ENCODE peak calls at places on chromosomes 3 and 15, in seven cellular contexts. L is testis, Q is cardiac fibroblast, U is psoas muscle, S is fibroblast of lung, H is astrocyte, W is ovary. N is an unnamed sample.

GRCh38 chr15:33086500-33087141 is 107.9 kb downstream of the FMN1 start:
- DNase-seq in L (no peak), Q (peak), U (no peak), S (peak), H (peak), W (no peak), N (no peak)

GRCh38 chr3:4245671-4246070 is 57.5 kb upstream of the SETMAR start:
- DNase-seq in L (no peak), Q (no peak), U (no peak), S (no peak), H (no peak), W (no peak), N (peak)

GRCh38 chr3:141370065-141370533 is 1.8 kb downstream of the ZBTB38 start:
- DNase-seq in L (peak), Q (peak), U (no peak), S (peak), H (peak), W (peak), N (peak)

GRCh38 chr3:71521940-71522876 is 61.3 kb downstream of the FOXP1 start:
- DNase-seq in L (no peak), Q (no peak), U (no peak), S (no peak), H (no peak), W (no peak), N (no peak)

GRCh38 chr15:24676431-24676830 is 856 bp downstream of the NPAP1 start:
- DNase-seq in L (peak), Q (no peak), U (no peak), S (no peak), H (no peak), W (no peak), N (peak)

GRCh38 chr15:89439764-89440163 is 56.6 kb downstream of the RHCG start:
- DNase-seq in L (no peak), Q (no peak), U (no peak), S (no peak), H (no peak), W (no peak), N (no peak)

GRCh38 chr15:98651581-98652220 is 3.4 kb downstream of the IGF1R start:
- DNase-seq in L (peak), Q (peak), U (no peak), S (peak), H (peak), W (no peak), N (peak)

GRCh38 chr3:9878700-9879099 is 1.4 kb downstream of the CIDEC start:
- DNase-seq in L (no peak), Q (peak), U (no peak), S (no peak), H (no peak), W (no peak), N (no peak)

GRCh38 chr3:98573231-98573728 is 20.1 kb downstream of the CPOX start:
- DNase-seq in L (no peak), Q (peak), U (no peak), S (no peak), H (no peak), W (no peak), N (no peak)

GRCh38 chr3:63278171-63278999 is at the start of gene SYNPR:
- DNase-seq in L (no peak), Q (no peak), U (no peak), S (no peak), H (no peak), W (no peak), N (peak)

DNA sequence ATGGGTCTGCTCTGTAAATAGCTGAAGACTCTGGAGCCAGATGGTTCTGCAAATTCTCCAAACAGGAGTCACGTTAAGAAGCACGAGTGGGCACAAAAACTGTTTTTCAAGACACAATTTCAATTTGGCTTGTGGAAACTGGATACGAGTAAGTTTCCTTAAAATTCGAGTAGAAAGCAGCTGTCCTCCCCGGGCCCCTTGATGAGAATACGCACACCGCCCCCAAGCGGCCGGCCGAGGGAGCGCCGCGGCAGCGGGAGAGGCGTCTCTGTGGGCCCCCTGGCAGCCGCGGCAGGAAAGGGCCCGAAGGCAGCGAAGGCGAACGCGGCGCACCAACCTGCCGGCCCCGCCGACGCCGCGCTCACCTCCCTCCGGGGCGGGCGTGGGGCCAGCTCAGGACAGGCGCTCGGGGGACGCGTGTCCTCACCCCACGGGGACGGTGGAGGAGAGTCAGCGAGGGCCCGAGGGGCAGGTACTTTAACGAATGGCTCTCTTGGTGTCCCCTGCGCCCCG is 706 bp upstream of the THBS1 start:
- DNase-seq in L (peak), Q (peak), U (peak), S (peak), H (peak), W (peak), N (peak)
- H3K4me3 ChIP-seq in L (peak), Q (peak), U (peak), S (peak), H (peak), W (peak), N (peak)

DNA sequence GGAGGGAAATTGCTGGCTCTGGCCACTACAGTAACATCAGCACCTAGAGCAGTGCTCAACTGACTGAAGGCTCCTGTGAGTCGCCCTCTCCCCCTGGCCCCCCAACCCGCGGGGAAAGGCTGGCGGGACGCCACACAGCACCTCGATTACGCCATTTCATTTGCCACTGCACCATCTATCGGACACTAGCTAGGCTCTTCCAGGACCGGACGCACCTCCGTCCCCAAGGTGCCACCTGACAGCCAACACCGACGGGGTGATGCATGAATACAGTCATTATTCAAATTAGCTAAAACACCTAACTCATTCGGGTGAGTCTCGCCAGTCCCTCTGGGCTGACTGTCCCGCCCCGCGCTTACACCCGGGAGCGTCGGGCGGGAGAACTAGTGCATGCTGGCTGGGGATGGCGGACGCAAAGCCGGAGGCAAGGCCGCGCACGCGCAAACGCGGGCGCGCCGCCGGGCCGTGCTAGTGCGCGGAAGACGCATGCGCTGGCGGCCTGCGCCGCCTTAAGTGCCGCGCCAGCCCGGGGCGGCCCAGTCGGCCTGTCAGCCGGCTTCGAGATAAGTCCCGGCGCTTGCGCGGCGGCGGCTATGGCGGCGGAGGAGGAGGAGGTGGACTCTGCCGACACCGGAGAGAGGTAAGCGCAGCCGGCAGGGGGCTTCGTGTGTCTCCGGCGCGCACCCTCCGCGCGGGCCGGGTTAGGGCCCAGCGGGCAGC is at the start of gene ABHD5:
- DNase-seq in L (peak), Q (peak), U (peak), S (peak), H (peak), W (peak), N (peak)
- TF ChIP-seq CTCF in L (peak), Q (peak), U (peak), S (no peak), H (no peak), W (no peak), N (peak)

GRCh38 chr3:151329368-151329767 is at the start of gene P2RY13:
- DNase-seq in L (no peak), Q (no peak), U (no peak), S (no peak), H (no peak), W (no peak), N (no peak)
- H3K4me3 ChIP-seq in L (no peak), Q (no peak), U (peak), S (no peak), H (no peak), W (no peak), N (no peak)

DNA sequence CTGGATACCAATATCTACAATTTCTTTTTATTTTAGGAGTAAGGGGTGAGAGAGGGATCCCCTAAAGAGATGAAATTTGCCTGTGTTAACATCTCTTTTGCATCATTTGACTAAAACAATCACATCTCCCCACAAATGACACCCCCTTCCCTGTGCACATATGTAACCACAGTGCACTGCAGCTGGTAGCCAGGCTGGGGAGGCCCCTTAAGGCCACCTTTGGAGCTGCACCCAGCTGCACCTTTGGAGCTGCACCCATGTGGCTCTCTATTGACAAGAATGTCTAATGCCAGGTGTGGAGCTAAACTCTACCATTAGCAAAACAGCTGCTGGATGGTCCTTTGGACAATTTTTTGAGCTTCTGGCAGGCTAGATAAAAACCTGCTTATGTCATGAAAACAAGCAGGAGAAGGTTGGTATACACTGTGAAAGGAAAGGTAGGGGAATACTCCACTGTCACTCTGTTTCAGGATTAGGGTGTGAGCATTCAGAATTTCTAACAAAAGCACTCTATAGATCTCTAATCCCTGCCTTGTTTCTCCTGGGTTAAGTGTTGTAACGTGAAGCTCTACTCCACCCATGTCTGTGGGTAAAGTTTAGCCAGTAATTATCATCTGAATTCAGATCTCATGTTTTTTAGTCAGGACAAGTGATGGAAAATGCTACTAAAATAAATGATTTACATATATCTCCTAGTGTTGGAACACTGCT is 52.1 kb downstream of the TFG start:
- DNase-seq in L (no peak), Q (no peak), U (no peak), S (no peak), H (no peak), W (no peak), N (peak)
- TF ChIP-seq CTCF in L (no peak), Q (peak), U (peak), S (no peak), H (no peak), W (no peak), N (peak)

DNA sequence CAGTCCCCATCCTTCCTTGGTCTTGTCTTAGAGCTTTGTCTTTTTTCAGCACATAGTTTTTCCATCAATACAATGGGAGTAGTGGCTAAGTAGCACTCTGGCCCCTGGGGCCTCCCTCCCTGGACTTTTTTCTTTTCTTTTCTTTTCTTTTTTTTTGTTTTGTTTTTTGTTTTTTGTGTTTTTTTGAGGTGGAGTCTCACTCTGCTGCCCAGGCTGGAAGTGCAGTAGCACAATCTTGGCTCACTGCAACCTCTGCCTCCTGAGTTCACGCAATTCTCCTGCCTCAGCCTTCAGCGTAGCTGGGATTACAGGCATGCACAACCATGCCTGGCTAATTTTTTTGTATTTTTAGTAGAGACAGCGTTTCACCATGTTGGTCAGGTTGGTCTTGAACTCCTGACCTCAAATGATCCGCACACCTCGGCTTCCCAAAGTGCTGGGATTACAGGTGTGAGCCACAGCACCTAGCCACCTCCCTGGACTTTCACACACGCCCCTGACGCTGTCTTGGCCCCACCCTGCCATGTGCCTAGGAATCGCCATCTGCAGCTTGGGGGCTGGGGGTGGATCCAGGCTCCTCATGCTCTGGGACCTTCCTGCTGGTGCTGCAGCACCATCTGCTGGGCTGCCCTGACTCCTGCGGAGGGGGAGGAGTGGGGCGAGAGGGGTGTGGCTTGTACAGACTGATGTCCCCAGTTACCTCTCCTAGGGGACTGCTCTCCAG is 2.8 kb downstream of the C15orf39 start:
- DNase-seq in L (peak), Q (peak), U (peak), S (peak), H (peak), W (peak), N (peak)
- H3K4me3 ChIP-seq in L (no peak), Q (no peak), U (peak), S (no peak), H (no peak), W (peak), N (no peak)

DNA sequence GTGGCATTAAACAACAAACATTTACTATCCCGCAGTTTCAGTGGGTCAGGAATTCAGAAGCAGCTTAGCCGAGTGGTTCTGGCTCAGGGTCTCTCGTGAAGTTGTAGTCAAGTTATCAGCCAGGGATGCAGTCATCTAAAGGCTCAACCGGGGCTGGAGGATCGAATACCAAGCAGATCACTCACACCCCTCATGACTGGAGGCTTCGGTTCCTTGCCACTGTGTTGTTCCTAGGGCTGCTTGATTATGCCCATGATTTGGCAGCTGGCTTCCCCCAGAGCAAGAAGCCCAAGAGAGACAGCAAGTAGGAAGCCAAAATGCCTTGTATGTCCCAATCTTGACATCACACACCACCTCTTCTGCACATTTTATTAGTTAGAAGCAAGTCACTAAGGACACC is 33.9 kb upstream of the CDCP1 start:
- DNase-seq in L (no peak), Q (peak), U (no peak), S (peak), H (peak), W (no peak), N (no peak)
- TF ChIP-seq CTCF in L (no peak), Q (no peak), U (no peak), S (no peak), H (no peak), W (no peak), N (no peak)

N was measured in WERI-Rb-1.